ENCODE peak calls at places on chromosomes 16 and 17, in six cellular contexts. W is colonic mucosa; D is H1; U is AG08395; K is activated T-helper 9 cell treated with anti-CD3 and anti-CD28 coated beads, Interleukin-2, amount 50 U/mL, for 16 hours; Y is amygdala. L is an unnamed sample.

GRCh38 chr17:60107526-60108257 is 29.0 kb upstream of the HEATR6 start:
- DNase-seq in Y (no peak), W (no peak), U (no peak), D (no peak), K (no peak), L (no peak)

GRCh38 chr16:23837553-23838308 is 1.9 kb downstream of the PRKCB start:
- DNase-seq in D (no peak), U (no peak), W (no peak), Y (no peak), K (no peak), L (no peak)

GRCh38 chr16:49958474-49958873 is 66.6 kb upstream of the CNEP1R1 start:
- DNase-seq in Y (no peak), K (no peak), U (no peak), W (no peak), D (no peak), L (no peak)

GRCh38 chr16:82282662-82283061 is 112.6 kb upstream of the MPHOSPH6 start:
- DNase-seq in W (no peak), K (no peak), Y (no peak), D (no peak), U (no peak), L (no peak)

GRCh38 chr17:74474043-74474792 is 7.8 kb downstream of the CD300A start:
- DNase-seq in D (no peak), K (no peak), Y (no peak), W (no peak), U (no peak), L (no peak)

GRCh38 chr17:28347261-28347891 is 10.0 kb downstream of the POLDIP2 start:
- DNase-seq in Y (no peak), K (no peak), D (no peak), U (peak), W (no peak), L (no peak)

GRCh38 chr16:3022208-3022696 is 1.5 kb downstream of the HCFC1R1 start:
- DNase-seq in U (peak), Y (no peak), D (peak), W (peak), K (peak), L (peak)

GRCh38 chr17:57552114-57552601 is 192.9 kb downstream of the CCDC182 start:
- DNase-seq in U (peak), K (no peak), Y (no peak), D (peak), W (no peak), L (peak)

GRCh38 chr17:3697157-3697515 is 1.2 kb upstream of the P2RX5 start:
- DNase-seq in K (no peak), W (no peak), U (no peak), D (no peak), Y (no peak), L (no peak)

GRCh38 chr17:77815127-77815905 is 143.2 kb upstream of the TNRC6C start:
- DNase-seq in K (no peak), U (no peak), W (no peak), Y (no peak), D (no peak), L (no peak)

GRCh38 chr17:74467221-74467951 is 952 bp downstream of the CD300A start:
- DNase-seq in U (no peak), W (no peak), D (no peak), K (no peak), Y (no peak), L (no peak)

GRCh38 chr17:34254651-34255380 is at the start of gene CCL2:
- DNase-seq in Y (no peak), D (peak), W (peak), U (peak), K (no peak), L (no peak)

GRCh38 chr16:82700541-82701240 is 73.9 kb downstream of the CDH13 start:
- DNase-seq in K (no peak), Y (no peak), U (peak), D (no peak), W (no peak), L (no peak)

GRCh38 chr16:52247737-52248136 is 299.2 kb downstream of the TOX3 start:
- DNase-seq in U (no peak), W (no peak), K (no peak), Y (no peak), D (no peak), L (no peak)

GRCh38 chr17:45946841-45947256 is 52.2 kb upstream of the STH start:
- DNase-seq in D (no peak), K (no peak), Y (no peak), W (no peak), U (no peak), L (no peak)

GRCh38 chr17:35540589-35541404 is 3.3 kb upstream of the SLFN12L start:
- DNase-seq in Y (no peak), U (peak), K (peak), W (peak), D (no peak), L (no peak)

GRCh38 chr17:68698761-68699160 is 97.6 kb upstream of the FAM20A start:
- DNase-seq in W (peak), D (no peak), K (no peak), Y (no peak), U (no peak), L (no peak)

GRCh38 chr16:30028438-30029093 is 2.5 kb downstream of the TLCD3B start:
- DNase-seq in U (no peak), Y (no peak), K (no peak), W (no peak), D (peak), L (no peak)

GRCh38 chr17:75749545-75750389 is 15.2 kb downstream of the GALK1 start:
- DNase-seq in K (peak), Y (peak), D (peak), W (peak), U (peak), L (no peak)

GRCh38 chr16:88558457-88559442 is 11.5 kb upstream of the ZC3H18 start:
- DNase-seq in W (peak), U (peak), Y (no peak), K (no peak), D (no peak), L (no peak)

GRCh38 chr17:75277664-75278071 is 6.6 kb upstream of the MIF4GD start:
- DNase-seq in D (no peak), W (no peak), U (peak), K (no peak), Y (no peak), L (no peak)

GRCh38 chr16:74922150-74923138 is 62.5 kb downstream of the WDR59 start:
- DNase-seq in Y (no peak), W (no peak), U (no peak), D (no peak), K (no peak), L (no peak)

GRCh38 chr16:56244612-56245011 is 53.3 kb downstream of the GNAO1 start:
- DNase-seq in D (no peak), K (no peak), W (no peak), Y (no peak), U (no peak), L (no peak)

GRCh38 chr16:64615647-64616280 is 506.1 kb downstream of the CDH11 start:
- DNase-seq in D (peak), U (no peak), K (no peak), W (peak), Y (no peak), L (peak)

GRCh38 chr17:36094746-36095145 is 4.8 kb upstream of the CCL3 start:
- DNase-seq in W (no peak), Y (no peak), U (no peak), D (no peak), K (no peak), L (no peak)

GRCh38 chr16:2206780-2207433 is 1.7 kb downstream of the MLST8 start:
- DNase-seq in K (no peak), W (no peak), D (no peak), Y (no peak), U (no peak), L (no peak)

GRCh38 chr17:81453712-81454111 is 58.5 kb downstream of the BAHCC1 start:
- DNase-seq in Y (no peak), U (no peak), K (no peak), W (no peak), D (no peak), L (no peak)

L was measured in substantia nigra.